ENCODE peak calls at places on chromosomes 4 and X, in eight cellular contexts. A is HFFc6; Q is ACHN; T is D341Med; K is Ammon's horn; W is stimulated activated CD8-positive, alpha-beta memory T cell treated with anti-CD3 and anti-CD28 coated beads, Interleukin-12 subunit alpha, Interleukin-12 subunit beta, amount 100 ng/mL, for 4 hours; X is HTR-8/SVneo; V is Caco-2. C is an unnamed sample.

GRCh38 chr4:133403913-133404312 is 254.8 kb downstream of the PCDH10 start:
- DNase-seq in A (no peak), Q (no peak), T (no peak), K (no peak), W (no peak), X (no peak), V (no peak), C (no peak)

GRCh38 chr4:74671074-74671698 is 123.1 kb downstream of the BTC start:
- DNase-seq in A (peak; percentile 68), Q (peak; percentile 81), T (peak; percentile 61), K (peak; percentile 6), W (no peak), X (peak; percentile 24), V (peak; percentile 76), C (peak; percentile 36)

GRCh38 chr4:80279751-80280150 is 13.3 kb downstream of the FGF5 start:
- DNase-seq in A (no peak), Q (no peak), T (no peak), K (no peak), W (no peak), X (no peak), V (no peak), C (no peak)

GRCh38 chr4:91746551-91746950 is 557.2 kb upstream of the GRID2 start:
- DNase-seq in A (no peak), Q (no peak), T (no peak), K (no peak), W (no peak), X (no peak), V (no peak), C (no peak)

GRCh38 chr4:57243071-57243470 is 132.9 kb upstream of the IGFBP7 start:
- DNase-seq in A (no peak), Q (no peak), T (no peak), K (peak; percentile 45), W (no peak), X (no peak), V (no peak), C (no peak)

GRCh38 chrX:78979789-78980464 is 34.7 kb downstream of the P2RY10 start:
- DNase-seq in A (no peak), Q (no peak), T (no peak), K (no peak), W (no peak), X (no peak), V (no peak), C (no peak)

GRCh38 chr4:186105721-186106335 is 1.3 kb downstream of the FAM149A start:
- DNase-seq in A (no peak), Q (peak; percentile 24), T (no peak), K (peak; percentile 45), W (no peak), X (no peak), V (no peak), C (no peak)

GRCh38 chrX:44247468-44247867 is 96.0 kb downstream of the EFHC2 start:
- DNase-seq in A (no peak), Q (no peak), T (no peak), K (no peak), W (no peak), X (no peak), V (no peak), C (no peak)

GRCh38 chr4:38950159-38950558 is 82.0 kb downstream of the TMEM156 start:
- DNase-seq in A (no peak), Q (no peak), T (no peak), K (no peak), W (no peak), X (no peak), V (no peak), C (no peak)

GRCh38 chr4:147325566-147325965 is 155.3 kb upstream of the EDNRA start:
- DNase-seq in A (no peak), Q (no peak), T (no peak), K (no peak), W (no peak), X (no peak), V (no peak), C (no peak)

GRCh38 chr4:94711635-94712034 is 46.1 kb upstream of the BMPR1B start:
- DNase-seq in A (no peak), Q (no peak), T (no peak), K (no peak), W (no peak), X (no peak), V (no peak), C (no peak)

GRCh38 chr4:48268956-48269860 is at the start of gene TEC:
- DNase-seq in A (no peak), Q (peak; percentile 74), T (no peak), K (peak; percentile 15), W (peak; percentile 6), X (peak; percentile 41), V (peak; percentile 74), C (no peak)

GRCh38 chrX:48560681-48561080 is 13.6 kb upstream of the RBM3 start:
- DNase-seq in A (no peak), Q (no peak), T (no peak), K (no peak), W (no peak), X (no peak), V (no peak), C (no peak)

GRCh38 chr4:140635606-140636005 is 66.8 kb upstream of the UCP1 start:
- DNase-seq in A (peak; percentile 34), Q (peak; percentile 28), T (peak; percentile 35), K (no peak), W (no peak), X (peak; percentile 36), V (peak; percentile 88), C (peak; percentile 15)

GRCh38 chr4:141077611-141078225 is 55.6 kb downstream of the RNF150 start:
- DNase-seq in A (no peak), Q (no peak), T (no peak), K (no peak), W (no peak), X (no peak), V (no peak), C (no peak)

GRCh38 chr4:38056024-38056685 is 96.0 kb downstream of the PTTG2 start:
- DNase-seq in A (no peak), Q (no peak), T (no peak), K (no peak), W (no peak), X (no peak), V (no peak), C (no peak)

GRCh38 chr4:947491-947971 is 15.3 kb downstream of the TMEM175 start:
- DNase-seq in A (no peak), Q (no peak), T (peak; percentile 27), K (no peak), W (no peak), X (no peak), V (no peak), C (no peak)

GRCh38 chr4:76001760-76002159 is 5.5 kb downstream of the CXCL9 start:
- DNase-seq in A (no peak), Q (no peak), T (no peak), K (no peak), W (no peak), X (no peak), V (no peak), C (no peak)

C was measured in HS-27A.